ENCODE peak calls at places on chromosomes 11 and 22, in seven cellular contexts. One of them, this sample, is unnamed.

GRCh38 chr11:70191495-70192140 is 11.5 kb upstream of the FADD start:
- DNase-seq in stimulated activated CD4-positive, alpha-beta T cell treated with anti-CD3 and anti-CD28 coated beads, Interleukin-12 subunit alpha, Interleukin-12 subunit beta, amount 100 ng/mL, for 48 hours: peak
- DNase-seq in LoVo: peak
- DNase-seq in NCI-H460: peak
- DNase-seq in NCI-H2081: peak
- DNase-seq in upper lobe of right lung: peak
- DNase-seq in NCI-H1417: peak
- DNase-seq in this sample: no peak

GRCh38 chr11:12502041-12502440 is 124.7 kb downstream of the PARVA start:
- DNase-seq in stimulated activated CD4-positive, alpha-beta T cell treated with anti-CD3 and anti-CD28 coated beads, Interleukin-12 subunit alpha, Interleukin-12 subunit beta, amount 100 ng/mL, for 48 hours: no peak
- DNase-seq in LoVo: no peak
- DNase-seq in NCI-H2081: no peak
- DNase-seq in NCI-H460: no peak
- DNase-seq in NCI-H1417: no peak
- DNase-seq in upper lobe of right lung: no peak
- DNase-seq in this sample: no peak

GRCh38 chr11:35529971-35530495 is 4.6 kb upstream of the PAMR1 start:
- DNase-seq in NCI-H1417: no peak
- DNase-seq in LoVo: peak
- DNase-seq in NCI-H460: no peak
- DNase-seq in upper lobe of right lung: no peak
- DNase-seq in NCI-H2081: no peak
- DNase-seq in stimulated activated CD4-positive, alpha-beta T cell treated with anti-CD3 and anti-CD28 coated beads, Interleukin-12 subunit alpha, Interleukin-12 subunit beta, amount 100 ng/mL, for 48 hours: no peak
- DNase-seq in this sample: no peak

GRCh38 chr11:103842191-103842590 is 194.2 kb upstream of the DDI1 start:
- DNase-seq in NCI-H1417: no peak
- DNase-seq in NCI-H460: no peak
- DNase-seq in stimulated activated CD4-positive, alpha-beta T cell treated with anti-CD3 and anti-CD28 coated beads, Interleukin-12 subunit alpha, Interleukin-12 subunit beta, amount 100 ng/mL, for 48 hours: no peak
- DNase-seq in LoVo: no peak
- DNase-seq in NCI-H2081: no peak
- DNase-seq in upper lobe of right lung: no peak
- DNase-seq in this sample: no peak

GRCh38 chr22:36753916-36754315 is 22.0 kb downstream of the IFT27 start:
- DNase-seq in NCI-H1417: no peak
- DNase-seq in stimulated activated CD4-positive, alpha-beta T cell treated with anti-CD3 and anti-CD28 coated beads, Interleukin-12 subunit alpha, Interleukin-12 subunit beta, amount 100 ng/mL, for 48 hours: no peak
- DNase-seq in LoVo: no peak
- DNase-seq in NCI-H2081: no peak
- DNase-seq in NCI-H460: no peak
- DNase-seq in upper lobe of right lung: peak
- DNase-seq in this sample: no peak

GRCh38 chr11:61754534-61755482 is 2.4 kb downstream of the MYRF start:
- DNase-seq in upper lobe of right lung: peak
- DNase-seq in NCI-H1417: no peak
- DNase-seq in NCI-H460: no peak
- DNase-seq in LoVo: no peak
- DNase-seq in stimulated activated CD4-positive, alpha-beta T cell treated with anti-CD3 and anti-CD28 coated beads, Interleukin-12 subunit alpha, Interleukin-12 subunit beta, amount 100 ng/mL, for 48 hours: no peak
- DNase-seq in NCI-H2081: no peak
- DNase-seq in this sample: no peak

GRCh38 chr22:32444068-32444467 is 20.2 kb downstream of the BPIFC start:
- DNase-seq in LoVo: peak
- DNase-seq in NCI-H1417: peak
- DNase-seq in upper lobe of right lung: no peak
- DNase-seq in NCI-H2081: no peak
- DNase-seq in stimulated activated CD4-positive, alpha-beta T cell treated with anti-CD3 and anti-CD28 coated beads, Interleukin-12 subunit alpha, Interleukin-12 subunit beta, amount 100 ng/mL, for 48 hours: no peak
- DNase-seq in NCI-H460: peak
- DNase-seq in this sample: peak

GRCh38 chr11:119433369-119433749 is 10.4 kb upstream of the THY1 start:
- DNase-seq in stimulated activated CD4-positive, alpha-beta T cell treated with anti-CD3 and anti-CD28 coated beads, Interleukin-12 subunit alpha, Interleukin-12 subunit beta, amount 100 ng/mL, for 48 hours: no peak
- DNase-seq in NCI-H460: no peak
- DNase-seq in NCI-H1417: no peak
- DNase-seq in LoVo: no peak
- DNase-seq in NCI-H2081: no peak
- DNase-seq in upper lobe of right lung: no peak
- DNase-seq in this sample: no peak

GRCh38 chr22:21811982-21812381 is 55.5 kb downstream of the MAPK1 start:
- DNase-seq in upper lobe of right lung: no peak
- DNase-seq in NCI-H2081: no peak
- DNase-seq in NCI-H1417: no peak
- DNase-seq in LoVo: no peak
- DNase-seq in NCI-H460: no peak
- DNase-seq in stimulated activated CD4-positive, alpha-beta T cell treated with anti-CD3 and anti-CD28 coated beads, Interleukin-12 subunit alpha, Interleukin-12 subunit beta, amount 100 ng/mL, for 48 hours: no peak
- DNase-seq in this sample: no peak

GRCh38 chr11:72605958-72606357 is 68.3 kb downstream of the PDE2A start:
- DNase-seq in LoVo: no peak
- DNase-seq in NCI-H1417: no peak
- DNase-seq in NCI-H460: no peak
- DNase-seq in stimulated activated CD4-positive, alpha-beta T cell treated with anti-CD3 and anti-CD28 coated beads, Interleukin-12 subunit alpha, Interleukin-12 subunit beta, amount 100 ng/mL, for 48 hours: no peak
- DNase-seq in NCI-H2081: no peak
- DNase-seq in upper lobe of right lung: no peak
- DNase-seq in this sample: no peak

This sample was measured in Caki2.